ENCODE peak calls at places on chromosomes 11 and 22, in five cellular contexts. B, S, R, Q and W are unnamed samples.

GRCh38 chr11:46330887-46331652 is 16.2 kb upstream of the DGKZ start:
- DNase-seq in S (no peak), Q (no peak), B (no peak), R (no peak), W (no peak)

GRCh38 chr11:12640926-12641849 is 33.0 kb upstream of the TEAD1 start:
- DNase-seq in B (peak; percentile 15), R (peak; percentile 22), Q (no peak), S (no peak), W (no peak)

GRCh38 chr22:47063071-47063509 is 300.6 kb downstream of the TBC1D22A start:
- DNase-seq in B (no peak), R (no peak), S (no peak), Q (no peak), W (no peak)

GRCh38 chr22:23183107-23183698 is 2.9 kb downstream of the BCR start:
- DNase-seq in Q (peak; percentile 75), R (peak; percentile 62), B (peak; percentile 47), S (peak; percentile 43), W (peak; percentile 80)

GRCh38 chr22:37659066-37659896 is 758 bp downstream of the PDXP start:
- DNase-seq in B (peak; percentile 73), R (peak; percentile 85), S (peak; percentile 33), Q (peak; percentile 27), W (no peak)

GRCh38 chr22:26122920-26123468 is 46.3 kb upstream of the SEZ6L start:
- DNase-seq in B (no peak), R (no peak), Q (no peak), S (peak; percentile 52), W (no peak)

GRCh38 chr11:15584158-15584557 is 469.4 kb downstream of the INSC start:
- DNase-seq in S (no peak), R (no peak), B (no peak), Q (no peak), W (no peak)

GRCh38 chr22:38243007-38243775 is 29.6 kb downstream of the TMEM184B start:
- DNase-seq in Q (no peak), R (peak; percentile 89), S (no peak), B (peak; percentile 74), W (peak; percentile 27)

GRCh38 chr11:12207384-12208150 is 97.2 kb downstream of the MICAL2 start:
- DNase-seq in S (no peak), B (no peak), R (no peak), Q (peak; percentile 66), W (peak; percentile 86)

GRCh38 chr11:12009617-12010321 is 1.3 kb upstream of the DKK3 start:
- DNase-seq in S (no peak), Q (no peak), B (no peak), R (no peak), W (no peak)

GRCh38 chr11:65606876-65607613 is 7.0 kb downstream of the MAP3K11 start:
- DNase-seq in S (no peak), B (no peak), Q (peak; percentile 98), R (peak; percentile 95), W (peak; percentile 93)

GRCh38 chr11:111335124-111335535 is 36.8 kb downstream of the POU2AF3 start:
- DNase-seq in S (no peak), Q (no peak), R (no peak), B (peak; percentile 84), W (no peak)

GRCh38 chr11:102599642-102600261 is 25.4 kb downstream of the MMP20 start:
- DNase-seq in B (peak; percentile 89), S (no peak), Q (peak; percentile 95), R (no peak), W (peak; percentile 90)

GRCh38 chr11:35751664-35752061 is 89.1 kb downstream of the TRIM44 start:
- DNase-seq in S (no peak), B (no peak), R (no peak), Q (no peak), W (no peak)

GRCh38 chr11:11733246-11733763 is 108.5 kb upstream of the USP47 start:
- DNase-seq in S (no peak), B (no peak), Q (no peak), R (no peak), W (no peak)

GRCh38 chr11:129266536-129266935 is 74.4 kb upstream of the ARHGAP32 start:
- DNase-seq in Q (no peak), S (no peak), R (no peak), B (no peak), W (no peak)

GRCh38 chr11:20360650-20361049 is 2.9 kb upstream of the HTATIP2 start:
- DNase-seq in S (peak; percentile 39), R (no peak), B (peak; percentile 53), Q (peak; percentile 8), W (peak; percentile 16)

GRCh38 chr11:59182457-59183151 is 10.7 kb downstream of the DTX4 start:
- DNase-seq in S (no peak), B (peak; percentile 32), R (peak; percentile 81), Q (no peak), W (no peak)

GRCh38 chr11:8288824-8289223 is 25.1 kb upstream of the LMO1 start:
- DNase-seq in Q (no peak), S (no peak), R (no peak), B (no peak), W (no peak)

GRCh38 chr22:20494978-20495860 is at the start of gene KLHL22:
- DNase-seq in Q (peak; percentile 64), B (peak; percentile 26), R (peak; percentile 43), S (peak; percentile 53), W (peak; percentile 38)

GRCh38 chr22:42388130-42388797 is 43.9 kb downstream of the NFAM1 start:
- DNase-seq in Q (peak; percentile 25), B (no peak), R (no peak), S (no peak), W (peak; percentile 26)

GRCh38 chr11:59574932-59575904 is 40.4 kb downstream of the OSBP start:
- DNase-seq in Q (no peak), S (no peak), R (no peak), B (no peak), W (no peak)

GRCh38 chr22:19036523-19037273 is 85.5 kb downstream of the DGCR2 start:
- DNase-seq in B (no peak), S (no peak), Q (no peak), R (no peak), W (no peak)

GRCh38 chr11:126355324-126355925 is at the start of gene ST3GAL4:
- DNase-seq in B (peak; percentile 68), S (peak; percentile 51), R (peak; percentile 83), Q (peak; percentile 79), W (peak; percentile 69)

GRCh38 chr11:73324116-73324515 is 16.0 kb downstream of the ARHGEF17 start:
- DNase-seq in S (no peak), Q (no peak), B (no peak), R (no peak), W (no peak)

GRCh38 chr11:18394928-18395734 is 768 bp downstream of the LDHA start:
- DNase-seq in B (no peak), S (peak; percentile 50), R (peak; percentile 48), Q (peak; percentile 37), W (peak; percentile 12)

GRCh38 chr11:109739374-109739773 is 317.4 kb downstream of the C11orf87 start:
- DNase-seq in B (no peak), S (no peak), R (no peak), Q (peak; percentile 42), W (no peak)

GRCh38 chr22:38461414-38462081 is 6.3 kb upstream of the KDELR3 start:
- DNase-seq in Q (peak; percentile 89), B (peak; percentile 71), S (peak; percentile 85), R (peak; percentile 82), W (peak; percentile 82)

GRCh38 chr22:35399114-35399677 is 744 bp upstream of the MCM5 start:
- DNase-seq in Q (peak; percentile 31), B (no peak), R (no peak), S (peak; percentile 32), W (no peak)

DNA sequence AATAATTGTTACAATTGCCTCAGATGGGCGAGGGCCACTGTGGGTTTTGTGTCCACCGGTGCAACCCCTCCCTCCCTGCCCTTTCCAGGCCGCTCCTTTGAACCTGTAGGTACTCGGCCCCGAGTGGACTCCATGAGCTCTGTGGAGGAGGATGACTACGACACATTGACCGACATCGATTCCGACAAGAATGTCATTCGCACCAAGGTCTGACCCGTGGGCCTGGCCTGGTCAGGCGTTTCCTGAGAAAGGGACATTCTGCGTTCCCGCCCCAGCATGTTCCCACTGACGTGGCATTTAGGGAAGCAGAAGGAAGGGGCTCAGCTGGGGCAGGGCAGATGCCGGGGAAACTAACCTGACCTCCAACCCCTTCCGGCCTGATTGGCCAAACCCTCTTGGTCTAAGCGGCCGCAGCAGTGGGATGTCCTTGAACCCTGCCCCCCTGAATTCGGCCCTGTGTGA is 10.1 kb downstream of the SIDT2 start:
- DNase-seq in R (peak; percentile 25), Q (no peak), S (no peak), B (no peak), W (no peak)
- H3K9ac ChIP-seq in R (no peak overlapping the region), Q (no peak overlapping the region), S (no peak overlapping the region), B (no peak overlapping the region), W (no peak overlapping the region)

DNA sequence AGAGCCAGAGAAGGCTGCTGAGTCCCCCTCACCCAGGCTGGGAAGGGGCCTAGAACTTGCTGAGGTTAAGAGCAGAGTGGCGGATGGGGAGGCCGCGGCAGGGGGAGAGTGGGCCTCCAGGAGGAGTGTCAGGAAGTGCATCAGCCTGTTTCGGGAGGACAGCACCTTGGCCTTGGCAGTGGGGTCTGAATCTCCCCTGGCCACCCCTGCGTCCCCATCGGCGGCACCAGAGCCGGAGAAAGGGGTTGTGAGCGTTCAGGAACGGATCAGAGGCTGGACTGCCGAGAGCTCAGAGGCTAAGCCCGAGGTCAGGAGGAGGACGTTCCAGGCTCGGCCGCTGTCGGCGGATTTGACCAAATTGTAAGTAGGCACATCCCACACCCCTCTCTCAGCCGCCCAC is 76.7 kb downstream of the KIAA1671 start:
- DNase-seq in R (no peak), Q (no peak), S (no peak), B (no peak), W (no peak)
- H3K9ac ChIP-seq in R (no peak overlapping the region), Q (no peak overlapping the region), S (no peak overlapping the region), B (no peak overlapping the region), W (no peak overlapping the region)

GRCh38 chr11:69317401-69318092 is 23.6 kb downstream of the MYEOV start:
- DNase-seq in B (no peak), Q (peak; percentile 69), R (no peak), S (no peak), W (peak; percentile 23)
- H3K9ac ChIP-seq in B (no peak overlapping the region), Q (peak overlapping the region; percentile 19), R (no peak overlapping the region), S (no peak overlapping the region), W (no peak overlapping the region)

GRCh38 chr22:21569459-21570161 is 2.1 kb downstream of the UBE2L3 start:
- DNase-seq in S (no peak), B (no peak), R (no peak), Q (no peak), W (no peak)
- H3K9ac ChIP-seq in S (no peak overlapping the region), B (peak overlapping the region; percentile 99), R (no peak overlapping the region), Q (peak overlapping the region; percentile 98), W (no peak overlapping the region)

GRCh38 chr11:119590651-119591308 is 138.2 kb downstream of the NECTIN1 start:
- DNase-seq in S (no peak), Q (peak; percentile 18), R (no peak), B (no peak), W (peak; percentile 80)
- H3K9ac ChIP-seq in S (no peak overlapping the region), Q (no peak overlapping the region), R (no peak overlapping the region), B (no peak overlapping the region), W (no peak overlapping the region)

GRCh38 chr22:50286275-50286674 is 16.1 kb upstream of the MAPK11 start:
- DNase-seq in B (no peak), R (no peak), S (no peak), Q (no peak), W (no peak)
- H3K9ac ChIP-seq in B (no peak overlapping the region), R (no peak overlapping the region), S (no peak overlapping the region), Q (no peak overlapping the region), W (no peak overlapping the region)